ENCODE peak calls at places on chromosome 4, in seven cellular contexts. One of them, this sample, is unnamed.

GRCh38 chr4:174136013-174136412 is 147.5 kb downstream of the FBXO8 start:
- DNase-seq in psoas muscle: no peak
- DNase-seq in heart right ventricle: no peak
- DNase-seq in neural progenitor cell: peak; percentile 64
- DNase-seq in stomach: no peak
- DNase-seq in bronchial epithelial cell: no peak
- DNase-seq in cardiac fibroblast: peak; percentile 34
- DNase-seq in this sample: no peak

GRCh38 chr4:167114416-167114971 is 119.8 kb downstream of the SPOCK3 start:
- DNase-seq in psoas muscle: no peak
- DNase-seq in heart right ventricle: no peak
- DNase-seq in neural progenitor cell: no peak
- DNase-seq in stomach: no peak
- DNase-seq in bronchial epithelial cell: peak; percentile 82
- DNase-seq in cardiac fibroblast: no peak
- DNase-seq in this sample: peak; percentile 71

GRCh38 chr4:19850909-19851308 is 400.8 kb upstream of the SLIT2 start:
- DNase-seq in psoas muscle: no peak
- DNase-seq in heart right ventricle: no peak
- DNase-seq in neural progenitor cell: no peak
- DNase-seq in stomach: no peak
- DNase-seq in bronchial epithelial cell: peak; percentile 97
- DNase-seq in cardiac fibroblast: peak; percentile 41
- DNase-seq in this sample: peak; percentile 94

GRCh38 chr4:155696226-155696625 is 29.6 kb downstream of the GUCY1A1 start:
- DNase-seq in psoas muscle: no peak
- DNase-seq in heart right ventricle: no peak
- DNase-seq in neural progenitor cell: no peak
- DNase-seq in stomach: no peak
- DNase-seq in bronchial epithelial cell: no peak
- DNase-seq in cardiac fibroblast: no peak
- DNase-seq in this sample: no peak

GRCh38 chr4:25075851-25076250 is 45.1 kb upstream of the LGI2 start:
- DNase-seq in psoas muscle: no peak
- DNase-seq in heart right ventricle: no peak
- DNase-seq in neural progenitor cell: peak; percentile 49
- DNase-seq in stomach: no peak
- DNase-seq in bronchial epithelial cell: peak; percentile 43
- DNase-seq in cardiac fibroblast: no peak
- DNase-seq in this sample: no peak

GRCh38 chr4:23889814-23890269 is at the start of gene PPARGC1A:
- DNase-seq in psoas muscle: peak; percentile 79
- DNase-seq in heart right ventricle: peak; percentile 41
- DNase-seq in neural progenitor cell: peak; percentile 83
- DNase-seq in stomach: peak; percentile 70
- DNase-seq in bronchial epithelial cell: no peak
- DNase-seq in cardiac fibroblast: peak; percentile 68
- DNase-seq in this sample: peak; percentile 40

GRCh38 chr4:182724414-182724813 is 192.8 kb downstream of the DCTD start:
- DNase-seq in psoas muscle: no peak
- DNase-seq in heart right ventricle: no peak
- DNase-seq in neural progenitor cell: no peak
- DNase-seq in stomach: no peak
- DNase-seq in bronchial epithelial cell: no peak
- DNase-seq in cardiac fibroblast: peak; percentile 13
- DNase-seq in this sample: peak; percentile 27

GRCh38 chr4:175530655-175531054 is 281.4 kb downstream of the GPM6A start:
- DNase-seq in psoas muscle: no peak
- DNase-seq in heart right ventricle: no peak
- DNase-seq in neural progenitor cell: no peak
- DNase-seq in stomach: no peak
- DNase-seq in bronchial epithelial cell: no peak
- DNase-seq in cardiac fibroblast: no peak
- DNase-seq in this sample: no peak

GRCh38 chr4:180060159-180060889 is 2182.9 kb upstream of the TENM3 start:
- DNase-seq in psoas muscle: no peak
- DNase-seq in heart right ventricle: no peak
- DNase-seq in neural progenitor cell: peak; percentile 39
- DNase-seq in stomach: no peak
- DNase-seq in bronchial epithelial cell: peak; percentile 23
- DNase-seq in cardiac fibroblast: no peak
- DNase-seq in this sample: peak; percentile 33

GRCh38 chr4:176601156-176601555 is 191.6 kb downstream of the VEGFC start:
- DNase-seq in psoas muscle: no peak
- DNase-seq in heart right ventricle: no peak
- DNase-seq in neural progenitor cell: no peak
- DNase-seq in stomach: no peak
- DNase-seq in bronchial epithelial cell: no peak
- DNase-seq in cardiac fibroblast: no peak
- DNase-seq in this sample: no peak

GRCh38 chr4:89382439-89382838 is 74.8 kb upstream of the GPRIN3 start:
- DNase-seq in psoas muscle: no peak
- DNase-seq in heart right ventricle: no peak
- DNase-seq in neural progenitor cell: no peak
- DNase-seq in stomach: no peak
- DNase-seq in bronchial epithelial cell: no peak
- DNase-seq in cardiac fibroblast: no peak
- DNase-seq in this sample: no peak

GRCh38 chr4:77665381-77666069 is 59.9 kb downstream of the CXCL13 start:
- DNase-seq in psoas muscle: no peak
- DNase-seq in heart right ventricle: no peak
- DNase-seq in neural progenitor cell: no peak
- DNase-seq in stomach: no peak
- DNase-seq in bronchial epithelial cell: peak; percentile 43
- DNase-seq in cardiac fibroblast: no peak
- DNase-seq in this sample: peak; percentile 47

GRCh38 chr4:77669911-77670590 is 64.4 kb downstream of the CXCL13 start:
- DNase-seq in psoas muscle: no peak
- DNase-seq in heart right ventricle: no peak
- DNase-seq in neural progenitor cell: no peak
- DNase-seq in stomach: peak; percentile 80
- DNase-seq in bronchial epithelial cell: no peak
- DNase-seq in cardiac fibroblast: no peak
- DNase-seq in this sample: no peak

GRCh38 chr4:77676842-77677241 is 71.2 kb downstream of the CXCL13 start:
- DNase-seq in psoas muscle: no peak
- DNase-seq in heart right ventricle: no peak
- DNase-seq in neural progenitor cell: no peak
- DNase-seq in stomach: no peak
- DNase-seq in bronchial epithelial cell: no peak
- DNase-seq in cardiac fibroblast: no peak
- DNase-seq in this sample: no peak

DNA sequence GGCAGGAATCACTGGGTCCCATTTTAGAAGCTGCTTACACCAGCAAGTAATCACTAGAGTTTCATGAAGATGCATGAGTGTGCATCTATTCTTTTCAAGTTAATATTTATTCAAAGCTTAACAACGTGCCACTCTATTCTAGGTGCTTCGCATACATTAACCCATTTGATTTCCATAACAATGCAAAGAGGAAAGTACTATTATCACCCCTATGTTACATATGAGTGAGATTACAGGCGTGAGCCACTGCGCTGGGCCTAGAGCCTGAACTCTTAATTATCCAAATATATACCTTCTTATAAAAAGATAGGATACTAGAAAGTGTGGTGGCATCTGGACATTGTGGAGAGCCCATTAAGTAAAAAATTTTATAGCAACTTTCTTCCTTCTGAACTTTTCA is 65.4 kb downstream of the CXCL13 start:
- DNase-seq in psoas muscle: no peak
- DNase-seq in heart right ventricle: no peak
- DNase-seq in neural progenitor cell: no peak
- DNase-seq in stomach: no peak
- DNase-seq in bronchial epithelial cell: no peak
- DNase-seq in cardiac fibroblast: no peak
- DNase-seq in this sample: no peak
- TF ChIP-seq CTCF in psoas muscle: no peak
- TF ChIP-seq CTCF in heart right ventricle: no peak
- TF ChIP-seq CTCF in neural progenitor cell: no peak
- TF ChIP-seq CTCF in stomach: no peak
- TF ChIP-seq CTCF in bronchial epithelial cell: no peak
- TF ChIP-seq CTCF in cardiac fibroblast: no peak
- TF ChIP-seq CTCF in this sample: no peak

GRCh38 chr4:109979932-109980717 is 67.4 kb downstream of the EGF start:
- DNase-seq in psoas muscle: no peak
- DNase-seq in heart right ventricle: no peak
- DNase-seq in neural progenitor cell: no peak
- DNase-seq in stomach: no peak
- DNase-seq in bronchial epithelial cell: peak; percentile 85
- DNase-seq in cardiac fibroblast: peak; percentile 7
- DNase-seq in this sample: peak; percentile 77
- H3K4me3 ChIP-seq in psoas muscle: no peak overlapping the region
- H3K4me3 ChIP-seq in heart right ventricle: no peak overlapping the region
- H3K4me3 ChIP-seq in neural progenitor cell: no peak overlapping the region
- H3K4me3 ChIP-seq in stomach: no peak overlapping the region
- H3K4me3 ChIP-seq in bronchial epithelial cell: no peak overlapping the region
- H3K4me3 ChIP-seq in cardiac fibroblast: no peak overlapping the region
- H3K4me3 ChIP-seq in this sample: no peak overlapping the region

DNA sequence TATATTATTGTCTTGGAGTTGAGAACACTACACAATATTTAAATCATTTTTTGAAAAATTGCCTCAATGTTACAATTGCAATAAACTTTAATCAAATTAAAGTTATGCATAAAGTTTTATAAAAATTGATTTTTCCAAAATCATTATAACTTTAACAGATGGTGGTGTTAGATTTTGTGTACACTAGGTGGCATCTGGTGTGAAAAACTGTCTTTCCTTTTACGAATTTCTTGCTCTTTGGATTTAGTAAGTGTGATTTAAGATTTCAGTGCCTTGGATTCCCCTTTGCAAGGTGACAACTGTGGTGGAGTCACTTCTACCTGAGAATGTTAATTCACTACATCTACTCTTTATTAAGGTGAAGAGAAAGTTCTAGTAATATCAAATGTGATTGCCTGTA is 91.6 kb downstream of the AREG start:
- DNase-seq in psoas muscle: no peak
- DNase-seq in heart right ventricle: no peak
- DNase-seq in neural progenitor cell: no peak
- DNase-seq in stomach: no peak
- DNase-seq in bronchial epithelial cell: no peak
- DNase-seq in cardiac fibroblast: peak; percentile 60
- DNase-seq in this sample: peak; percentile 29
- TF ChIP-seq CTCF in psoas muscle: no peak
- TF ChIP-seq CTCF in heart right ventricle: no peak
- TF ChIP-seq CTCF in neural progenitor cell: peak; percentile 27
- TF ChIP-seq CTCF in stomach: peak; percentile 8
- TF ChIP-seq CTCF in bronchial epithelial cell: peak; percentile 17
- TF ChIP-seq CTCF in cardiac fibroblast: peak; percentile 36
- TF ChIP-seq CTCF in this sample: peak; percentile 36

GRCh38 chr4:139901516-139902327 is 236.1 kb downstream of the MGST2 start:
- DNase-seq in psoas muscle: no peak
- DNase-seq in heart right ventricle: no peak
- DNase-seq in neural progenitor cell: no peak
- DNase-seq in stomach: no peak
- DNase-seq in bronchial epithelial cell: peak; percentile 70
- DNase-seq in cardiac fibroblast: no peak
- DNase-seq in this sample: peak; percentile 47
- H3K4me3 ChIP-seq in psoas muscle: peak overlapping the region; percentile 67
- H3K4me3 ChIP-seq in heart right ventricle: peak overlapping the region; percentile 27
- H3K4me3 ChIP-seq in neural progenitor cell: no peak overlapping the region
- H3K4me3 ChIP-seq in stomach: peak overlapping the region; percentile 38
- H3K4me3 ChIP-seq in bronchial epithelial cell: peak overlapping the region; percentile 5
- H3K4me3 ChIP-seq in cardiac fibroblast: peak overlapping the region; percentile 1
- H3K4me3 ChIP-seq in this sample: peak overlapping the region; percentile 3

GRCh38 chr4:105279314-105279713 is 132.6 kb downstream of the TET2 start:
- DNase-seq in psoas muscle: no peak
- DNase-seq in heart right ventricle: no peak
- DNase-seq in neural progenitor cell: no peak
- DNase-seq in stomach: no peak
- DNase-seq in bronchial epithelial cell: no peak
- DNase-seq in cardiac fibroblast: no peak
- DNase-seq in this sample: no peak

GRCh38 chr4:105280338-105280809 is 133.7 kb downstream of the TET2 start:
- DNase-seq in psoas muscle: no peak
- DNase-seq in heart right ventricle: no peak
- DNase-seq in neural progenitor cell: no peak
- DNase-seq in stomach: no peak
- DNase-seq in bronchial epithelial cell: peak; percentile 39
- DNase-seq in cardiac fibroblast: peak; percentile 93
- DNase-seq in this sample: peak; percentile 48

GRCh38 chr4:105282489-105282888 is 135.8 kb downstream of the TET2 start:
- DNase-seq in psoas muscle: no peak
- DNase-seq in heart right ventricle: no peak
- DNase-seq in neural progenitor cell: no peak
- DNase-seq in stomach: no peak
- DNase-seq in bronchial epithelial cell: no peak
- DNase-seq in cardiac fibroblast: no peak
- DNase-seq in this sample: no peak

GRCh38 chr4:105281016-105281415 is 134.3 kb downstream of the TET2 start:
- DNase-seq in psoas muscle: peak; percentile 8
- DNase-seq in heart right ventricle: no peak
- DNase-seq in neural progenitor cell: no peak
- DNase-seq in stomach: no peak
- DNase-seq in bronchial epithelial cell: no peak
- DNase-seq in cardiac fibroblast: no peak
- DNase-seq in this sample: no peak

DNA sequence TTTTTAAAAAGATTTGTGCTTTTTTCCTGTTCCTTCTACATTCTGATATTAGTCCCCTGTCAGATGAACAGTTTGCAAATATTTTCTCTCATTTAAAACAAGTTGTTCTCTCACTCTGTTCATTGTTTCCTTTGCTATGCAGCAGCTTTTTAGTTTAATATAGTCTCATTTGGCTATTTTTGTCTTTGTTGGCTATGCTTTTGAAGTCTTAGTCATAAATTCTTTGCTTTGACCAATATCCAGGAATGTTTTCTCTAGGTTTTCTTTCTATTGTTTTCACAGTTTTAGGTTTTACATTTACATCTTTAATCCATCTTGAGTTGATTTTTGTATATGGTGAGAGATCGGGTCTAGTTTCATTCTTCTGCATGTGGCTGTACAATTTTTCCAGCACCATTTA is 136.8 kb downstream of the TET2 start:
- DNase-seq in psoas muscle: no peak
- DNase-seq in heart right ventricle: no peak
- DNase-seq in neural progenitor cell: no peak
- DNase-seq in stomach: no peak
- DNase-seq in bronchial epithelial cell: no peak
- DNase-seq in cardiac fibroblast: peak; percentile 20
- DNase-seq in this sample: no peak
- TF ChIP-seq CTCF in psoas muscle: no peak
- TF ChIP-seq CTCF in heart right ventricle: no peak
- TF ChIP-seq CTCF in neural progenitor cell: no peak
- TF ChIP-seq CTCF in stomach: no peak
- TF ChIP-seq CTCF in bronchial epithelial cell: no peak
- TF ChIP-seq CTCF in cardiac fibroblast: no peak
- TF ChIP-seq CTCF in this sample: no peak

DNA sequence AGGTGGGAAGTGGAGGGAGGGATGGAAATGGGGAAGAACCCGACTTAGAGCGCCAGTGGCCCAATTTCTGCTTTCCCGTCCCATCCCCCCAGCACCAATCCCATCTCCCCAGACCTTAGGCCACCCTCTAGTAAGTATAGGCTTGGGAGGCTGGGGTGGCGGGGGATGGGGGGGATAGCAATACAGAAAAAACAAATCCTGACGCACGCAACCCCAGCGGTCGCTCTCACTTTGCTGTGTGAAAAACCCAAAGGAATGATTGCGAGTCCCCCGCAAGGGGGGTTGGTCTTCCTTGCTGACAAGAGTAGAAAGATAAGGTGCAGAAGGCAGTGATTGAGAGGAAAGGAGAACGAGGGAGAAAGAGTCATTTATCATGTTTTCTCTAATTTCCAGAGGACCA is 854 bp downstream of the CPE start:
- DNase-seq in psoas muscle: peak; percentile 46
- DNase-seq in heart right ventricle: peak; percentile 13
- DNase-seq in neural progenitor cell: peak; percentile 62
- DNase-seq in stomach: no peak
- DNase-seq in bronchial epithelial cell: no peak
- DNase-seq in cardiac fibroblast: peak; percentile 21
- DNase-seq in this sample: no peak
- H3K4me3 ChIP-seq in psoas muscle: peak overlapping the region; percentile 55
- H3K4me3 ChIP-seq in heart right ventricle: peak overlapping the region; percentile 60
- H3K4me3 ChIP-seq in neural progenitor cell: peak overlapping the region; percentile 53
- H3K4me3 ChIP-seq in stomach: peak overlapping the region; percentile 61
- H3K4me3 ChIP-seq in bronchial epithelial cell: peak overlapping the region; percentile 47
- H3K4me3 ChIP-seq in cardiac fibroblast: no peak overlapping the region
- H3K4me3 ChIP-seq in this sample: peak overlapping the region; percentile 52